ENCODE peak calls at places on chromosomes 13 and 19, in nine cellular contexts. J is EL; H is NCI-H2081; V is iris pigment epithelial cell; T is stimulated activated CD4-positive, alpha-beta T cell treated with anti-CD3 and anti-CD28 coated beads, Interleukin-1b, Interleukin-23, amount 100 ng/mL, for 1 hour; B is GM13976; Y is NCI-H446; S is NCI-H1105 treated with DMSO at 0.1 percent for 48 hours; I is myocyte. O is an unnamed sample.

GRCh38 chr19:4504874-4505569 is 13.3 kb downstream of the PLIN4 start:
- DNase-seq in J (no peak), H (no peak), V (peak), T (no peak), B (no peak), Y (no peak), S (no peak), I (no peak), O (no peak)

GRCh38 chr13:113567681-113568080 is 16.9 kb upstream of the TFDP1 start:
- DNase-seq in J (no peak), H (no peak), V (no peak), T (no peak), B (no peak), Y (no peak), S (no peak), I (no peak), O (no peak)

GRCh38 chr13:48660356-48661076 is 6.8 kb downstream of the CYSLTR2 start:
- DNase-seq in J (no peak), H (no peak), V (no peak), T (no peak), B (no peak), Y (no peak), S (no peak), I (no peak), O (no peak)

GRCh38 chr19:18057557-18057956 is 29.2 kb downstream of the IL12RB1 start:
- DNase-seq in J (no peak), H (no peak), V (no peak), T (no peak), B (no peak), Y (peak), S (no peak), I (no peak), O (no peak)

GRCh38 chr19:33254245-33254824 is 28.7 kb upstream of the SLC7A10 start:
- DNase-seq in J (no peak), H (no peak), V (no peak), T (no peak), B (no peak), Y (no peak), S (no peak), I (no peak), O (no peak)

GRCh38 chr13:27131202-27131623 is 40.4 kb downstream of the USP12 start:
- DNase-seq in J (peak), H (no peak), V (peak), T (peak), B (peak), Y (no peak), S (no peak), I (peak), O (no peak)

GRCh38 chr13:105272660-105273631 is 1262.5 kb downstream of the EFNB2 start:
- DNase-seq in J (no peak), H (no peak), V (peak), T (no peak), B (no peak), Y (no peak), S (no peak), I (peak), O (no peak)

GRCh38 chr19:1355974-1356865 is 27.5 kb upstream of the NDUFS7 start:
- DNase-seq in J (peak), H (no peak), V (no peak), T (no peak), B (no peak), Y (no peak), S (peak), I (peak), O (no peak)

GRCh38 chr19:17209126-17210036 is 5.8 kb upstream of the USE1 start:
- DNase-seq in J (peak), H (no peak), V (peak), T (no peak), B (peak), Y (peak), S (no peak), I (no peak), O (no peak)

GRCh38 chr19:5066768-5067167 is 97.9 kb downstream of the KDM4B start:
- DNase-seq in J (no peak), H (no peak), V (no peak), T (no peak), B (no peak), Y (no peak), S (no peak), I (no peak), O (no peak)

GRCh38 chr13:109154546-109154945 is 525.1 kb downstream of the MYO16 start:
- DNase-seq in J (peak), H (no peak), V (peak), T (no peak), B (no peak), Y (no peak), S (no peak), I (no peak), O (no peak)

GRCh38 chr13:46121597-46122163 is 16.8 kb upstream of the CPB2 start:
- DNase-seq in J (no peak), H (no peak), V (no peak), T (no peak), B (no peak), Y (no peak), S (no peak), I (no peak), O (no peak)

GRCh38 chr19:1251503-1252220 is 3.3 kb downstream of the MIDN start:
- DNase-seq in J (no peak), H (no peak), V (peak), T (no peak), B (no peak), Y (no peak), S (no peak), I (no peak), O (no peak)

GRCh38 chr13:50133277-50133953 is 118.2 kb downstream of the KCNRG start:
- DNase-seq in J (no peak), H (no peak), V (no peak), T (no peak), B (no peak), Y (no peak), S (no peak), I (no peak), O (no peak)

GRCh38 chr19:58052256-58052655 is 6.8 kb upstream of the ZNF135 start:
- DNase-seq in J (no peak), H (no peak), V (no peak), T (no peak), B (peak), Y (no peak), S (no peak), I (no peak), O (no peak)

GRCh38 chr13:113989585-113990300 is 15.9 kb upstream of the C13orf46 start:
- DNase-seq in J (no peak), H (no peak), V (no peak), T (no peak), B (no peak), Y (no peak), S (no peak), I (no peak), O (no peak)

GRCh38 chr19:55433292-55433691 is 9.8 kb downstream of the SHISA7 start:
- DNase-seq in J (no peak), H (no peak), V (no peak), T (no peak), B (no peak), Y (no peak), S (no peak), I (no peak), O (no peak)

GRCh38 chr19:18594096-18594823 is 5.7 kb downstream of the REX1BD start:
- DNase-seq in J (peak), H (peak), V (peak), T (peak), B (peak), Y (peak), S (peak), I (peak), O (peak)

GRCh38 chr13:106587787-106588186 is 19.9 kb upstream of the ARGLU1 start:
- DNase-seq in J (no peak), H (peak), V (no peak), T (no peak), B (no peak), Y (no peak), S (no peak), I (no peak), O (no peak)

GRCh38 chr19:40013991-40014390 is 17.1 kb downstream of the ZNF546 start:
- DNase-seq in J (no peak), H (no peak), V (no peak), T (no peak), B (no peak), Y (no peak), S (no peak), I (no peak), O (no peak)

GRCh38 chr13:42486711-42487198 is 87.2 kb upstream of the TNFSF11 start:
- DNase-seq in J (peak), H (no peak), V (peak), T (no peak), B (no peak), Y (no peak), S (peak), I (peak), O (no peak)

GRCh38 chr13:44333950-44334675 is 39.5 kb upstream of the SERP2 start:
- DNase-seq in J (no peak), H (no peak), V (no peak), T (no peak), B (no peak), Y (no peak), S (no peak), I (no peak), O (no peak)

GRCh38 chr13:27791146-27791900 is 960 bp upstream of the GSX1 start:
- DNase-seq in J (no peak), H (no peak), V (no peak), T (no peak), B (no peak), Y (no peak), S (peak), I (no peak), O (peak)

GRCh38 chr19:32631381-32631780 is 43.6 kb downstream of the ANKRD27 start:
- DNase-seq in J (no peak), H (no peak), V (no peak), T (no peak), B (no peak), Y (no peak), S (no peak), I (no peak), O (no peak)

GRCh38 chr13:49219647-49220034 is 497 bp upstream of the MLNR start:
- DNase-seq in J (peak), H (no peak), V (no peak), T (no peak), B (peak), Y (no peak), S (no peak), I (no peak), O (no peak)